ENCODE peak calls at places on chromosomes 6 and 20, in four cellular contexts. P is transverse colon, V is HFF-Myc, D is K562. H is an unnamed sample.

GRCh38 chr20:25549866-25550477 is 35.4 kb downstream of the NINL start:
- DNase-seq in P (no peak), V (no peak), D (no peak), H (peak)

GRCh38 chr20:4252005-4252404 is 236.6 kb upstream of the RNF24 start:
- DNase-seq in V (no peak), D (no peak), P (no peak), H (no peak)

GRCh38 chr20:13234961-13235360 is 13.9 kb downstream of the ISM1 start:
- DNase-seq in V (no peak), D (no peak), P (no peak), H (no peak)

GRCh38 chr6:98931710-98932109 is 16.0 kb downstream of the FBXL4 start:
- DNase-seq in D (no peak), V (no peak), P (no peak), H (no peak)

GRCh38 chr6:3324262-3324942 is 65.7 kb downstream of the PSMG4 start:
- DNase-seq in P (no peak), V (no peak), D (peak), H (peak)

GRCh38 chr6:5173862-5174643 is 86.7 kb downstream of the LYRM4 start:
- DNase-seq in V (no peak), P (peak), D (no peak), H (peak)

GRCh38 chr6:93566285-93566684 is 146.9 kb upstream of the EPHA7 start:
- DNase-seq in P (no peak), V (no peak), D (no peak), H (no peak)

GRCh38 chr6:37426945-37427510 is 6.0 kb upstream of the CMTR1 start:
- DNase-seq in D (peak), P (no peak), V (no peak), H (no peak)

GRCh38 chr6:45478235-45478634 is 100.5 kb upstream of the SUPT3H start:
- DNase-seq in D (no peak), P (no peak), V (no peak), H (peak)

GRCh38 chr6:24673625-24674024 is 6.7 kb downstream of the ACOT13 start:
- DNase-seq in P (no peak), V (no peak), D (no peak), H (no peak)

GRCh38 chr6:97215157-97215769 is 67.8 kb downstream of the MMS22L start:
- DNase-seq in V (peak), D (peak), P (peak), H (peak)

GRCh38 chr6:150403458-150404245 is 34.8 kb downstream of the IYD start:
- DNase-seq in V (peak), P (no peak), D (no peak), H (peak)

GRCh38 chr6:27720607-27721580 is 191.3 kb downstream of the OR2B2 start:
- DNase-seq in P (no peak), V (peak), D (peak), H (peak)
- H3K4me3 ChIP-seq in P (no peak), V (peak), D (peak), H (peak)

DNA sequence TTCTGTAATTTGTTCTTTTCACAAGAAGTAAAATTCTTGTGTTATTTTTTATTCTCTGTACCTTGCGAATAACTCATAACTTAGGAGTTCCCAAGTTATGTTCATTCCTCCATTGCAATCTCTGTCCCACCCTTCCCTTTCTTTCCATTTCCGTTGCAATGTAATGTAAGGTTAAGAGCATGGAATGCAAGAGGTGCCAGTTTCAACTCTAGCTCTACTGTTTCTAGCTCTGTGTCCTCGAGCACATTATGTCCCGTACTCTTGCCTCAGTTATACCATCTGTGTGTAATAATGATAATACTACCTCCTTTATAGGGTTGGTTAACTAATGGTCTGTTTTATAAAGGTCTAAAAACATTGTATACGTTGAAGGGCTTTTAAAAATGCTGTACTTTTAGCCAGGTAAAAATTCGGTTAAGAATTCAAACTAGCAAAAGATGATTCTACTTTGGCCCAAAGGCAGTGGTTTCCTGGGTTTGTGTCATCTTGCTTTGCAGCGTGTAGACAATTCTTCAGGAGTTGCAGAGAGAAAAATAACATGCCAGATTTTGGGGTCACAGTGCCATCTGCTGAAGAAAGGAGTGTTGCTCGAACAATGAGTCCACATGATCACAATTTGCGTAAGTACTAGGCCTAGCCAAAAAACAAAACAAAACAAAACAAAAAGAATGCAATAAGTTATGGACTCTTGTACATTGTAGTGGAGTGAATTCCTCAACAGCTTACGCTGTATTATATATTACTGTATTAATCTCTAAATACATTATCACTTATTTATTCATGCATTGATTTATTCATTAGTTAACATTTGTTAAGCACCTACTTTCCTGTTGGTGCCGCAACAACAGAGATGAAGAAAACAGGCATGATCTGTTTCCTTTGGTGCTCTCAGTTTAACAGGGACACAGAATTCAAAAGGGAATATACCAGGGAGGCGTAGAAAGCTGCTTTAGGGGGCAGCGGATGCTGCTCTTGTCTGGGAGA is 10.0 kb upstream of the PFDN4 start:
- DNase-seq in D (no peak), P (no peak), V (peak), H (peak)
- TF ChIP-seq CTCF in D (peak), P (no peak), V (peak), H (peak)

GRCh38 chr6:119328254-119328653 is 21.3 kb downstream of the MAN1A1 start:
- DNase-seq in P (no peak), V (no peak), D (no peak), H (no peak)
- H3K4me3 ChIP-seq in P (no peak), V (no peak), D (no peak), H (no peak)

GRCh38 chr6:55869731-55870130 is 5.7 kb downstream of the BMP5 start:
- DNase-seq in P (no peak), D (no peak), V (no peak), H (no peak)

GRCh38 chr6:55868910-55869479 is 6.4 kb downstream of the BMP5 start:
- DNase-seq in D (no peak), V (no peak), P (no peak), H (no peak)

GRCh38 chr6:55875420-55875819 is at the start of gene BMP5:
- DNase-seq in V (no peak), P (no peak), D (no peak), H (no peak)

DNA sequence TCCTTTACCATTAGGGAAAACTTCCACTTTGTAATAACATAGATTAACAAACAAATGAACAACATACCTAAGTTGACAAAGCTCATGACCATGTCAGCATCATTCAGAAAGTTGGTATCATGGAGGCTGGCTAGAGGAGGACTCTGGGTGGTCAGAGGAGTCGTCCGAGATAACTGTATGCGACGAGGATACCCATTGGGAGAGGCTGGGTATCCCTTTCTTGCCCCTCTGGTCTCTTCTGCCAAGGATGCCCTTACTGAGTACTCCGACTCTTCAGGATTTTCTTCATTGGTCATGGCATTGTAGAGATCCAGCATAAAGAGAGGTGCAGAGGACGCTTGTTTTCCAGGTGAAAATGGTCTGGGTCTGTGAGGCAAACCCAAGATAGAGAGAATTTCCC is 1.1 kb downstream of the BMP5 start:
- DNase-seq in P (no peak), V (no peak), D (no peak), H (no peak)
- TF ChIP-seq CTCF in P (no peak), V (no peak), D (no peak), H (no peak)